ENCODE peak calls at places on chromosomes 13 and 19, in four cellular contexts. O is HL-60, C is A549, W is cardiac fibroblast. K is an unnamed sample.

GRCh38 chr13:99653526-99653925 is 152.3 kb downstream of the TM9SF2 start:
- DNase-seq in O (no peak), C (no peak), W (no peak), K (no peak)

GRCh38 chr19:36265064-36265463 is 50.2 kb downstream of the ZNF146 start:
- DNase-seq in C (no peak), O (no peak), W (no peak), K (no peak)

GRCh38 chr19:7533281-7533819 is 2.2 kb upstream of the PNPLA6 start:
- DNase-seq in W (peak; percentile 77), O (no peak), C (no peak), K (peak; percentile 63)

GRCh38 chr13:65836066-65836465 is 1394.1 kb downstream of the PCDH9 start:
- DNase-seq in W (peak; percentile 22), O (no peak), C (no peak), K (peak; percentile 3)

GRCh38 chr13:103805771-103806170 is 739.6 kb upstream of the SLC10A2 start:
- DNase-seq in W (no peak), O (no peak), C (no peak), K (no peak)

GRCh38 chr19:16825312-16826168 is 3.7 kb upstream of the SIN3B start:
- DNase-seq in C (no peak), O (no peak), W (peak; percentile 73), K (peak; percentile 74)

GRCh38 chr19:37997911-37998344 is 90.9 kb downstream of the SIPA1L3 start:
- DNase-seq in W (peak; percentile 90), C (peak; percentile 72), O (no peak), K (peak; percentile 91)

GRCh38 chr13:70959376-70959775 is 851.1 kb upstream of the KLHL1 start:
- DNase-seq in O (no peak), W (no peak), C (no peak), K (peak; percentile 5)

GRCh38 chr13:49810825-49811526 is 18.5 kb upstream of the KPNA3 start:
- DNase-seq in C (no peak), O (no peak), W (peak; percentile 54), K (peak; percentile 87)

GRCh38 chr13:27487776-27488175 is 37.4 kb upstream of the MTIF3 start:
- DNase-seq in W (no peak), O (no peak), C (no peak), K (no peak)

GRCh38 chr19:52231154-52231565 is 38.2 kb upstream of the ZNF766 start:
- DNase-seq in W (no peak), O (no peak), C (no peak), K (peak; percentile 54)

GRCh38 chr19:31548941-31549340 is 199.7 kb upstream of the TSHZ3 start:
- DNase-seq in W (peak; percentile 61), C (no peak), O (no peak), K (peak; percentile 9)

GRCh38 chr19:51531349-51532315 is at the start of gene SIGLEC6:
- DNase-seq in C (no peak), W (no peak), O (peak; percentile 76), K (no peak)

GRCh38 chr19:5036733-5037681 is 68.1 kb downstream of the KDM4B start:
- DNase-seq in O (no peak), C (no peak), W (peak; percentile 60), K (peak; percentile 69)

GRCh38 chr13:29503041-29503837 is 92.2 kb downstream of the SLC7A1 start:
- DNase-seq in W (no peak), O (no peak), C (no peak), K (peak; percentile 23)

GRCh38 chr19:33513424-33513823 is 8.2 kb downstream of the PEPD start:
- DNase-seq in O (no peak), W (no peak), C (no peak), K (no peak)

GRCh38 chr13:99796175-99796819 is 175.3 kb downstream of the ZIC5 start:
- DNase-seq in W (peak; percentile 30), O (no peak), C (no peak), K (peak; percentile 63)

GRCh38 chr13:80721689-80722088 is 380.8 kb upstream of the SPRY2 start:
- DNase-seq in C (no peak), O (no peak), W (no peak), K (no peak)

GRCh38 chr13:110580800-110581199 is 19.3 kb upstream of the RAB20 start:
- DNase-seq in O (no peak), C (no peak), W (no peak), K (no peak)

GRCh38 chr19:33396701-33397535 is 23.4 kb downstream of the CEBPG start:
- DNase-seq in C (no peak), W (peak; percentile 63), O (no peak), K (no peak)

GRCh38 chr13:90594694-90595093 is 752.8 kb upstream of the MIR17HG start:
- DNase-seq in W (peak; percentile 51), O (no peak), C (no peak), K (peak; percentile 95)

GRCh38 chr13:25922373-25922772 is 129.4 kb downstream of the SHISA2 start:
- DNase-seq in O (peak; percentile 69), C (no peak), W (no peak), K (no peak)

GRCh38 chr13:68176486-68176885 is 946.4 kb upstream of the PCDH9 start:
- DNase-seq in W (peak; percentile 68), O (no peak), C (no peak), K (peak; percentile 48)

GRCh38 chr19:8578642-8579265 is 1.5 kb upstream of the MYO1F start:
- DNase-seq in O (no peak), C (peak; percentile 66), W (peak; percentile 69), K (peak; percentile 27)

GRCh38 chr19:55606471-55606787 is 982 bp downstream of the ZNF865 start:
- DNase-seq in C (no peak), W (no peak), O (no peak), K (no peak)
- H3K4me3 ChIP-seq in C (peak overlapping the region; percentile 82), W (peak overlapping the region; percentile 97), O (peak overlapping the region; percentile 88), K (peak overlapping the region; percentile 79)

GRCh38 chr19:49348305-49349188 is 13.3 kb downstream of the CD37 start:
- DNase-seq in C (no peak), O (no peak), W (no peak), K (no peak)
- H3K4me3 ChIP-seq in C (no peak overlapping the region), O (no peak overlapping the region), W (no peak overlapping the region), K (no peak overlapping the region)

GRCh38 chr19:6516659-6517291 is 14.1 kb upstream of the TNFSF9 start:
- DNase-seq in C (peak; percentile 84), W (peak; percentile 87), O (no peak), K (peak; percentile 86)
- H3K4me3 ChIP-seq in C (peak overlapping the region; percentile 58), W (peak overlapping the region; percentile 58), O (peak overlapping the region; percentile 68), K (peak overlapping the region; percentile 67)

DNA sequence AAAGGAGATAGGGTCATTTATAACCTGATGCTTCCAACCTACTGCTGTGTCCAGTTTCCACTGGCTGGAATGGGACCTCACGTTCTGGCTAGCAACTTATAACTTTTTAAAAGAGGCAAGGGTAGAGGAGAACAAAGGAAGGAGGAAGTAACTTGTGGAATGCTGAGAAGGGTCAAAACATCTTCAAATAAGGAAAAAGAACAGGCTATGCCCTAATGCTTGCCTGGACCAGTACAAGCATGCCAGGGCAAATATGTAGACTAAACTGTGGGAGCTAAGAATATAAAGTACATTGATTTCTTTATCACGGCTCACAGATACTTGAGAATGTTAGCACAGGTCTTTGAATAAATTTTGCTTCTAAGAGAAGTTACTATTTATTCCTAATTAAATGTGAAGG is 1.5 kb upstream of the ZNF561 start:
- DNase-seq in O (no peak), W (no peak), C (no peak), K (peak; percentile 92)
- H3K4me3 ChIP-seq in O (no peak overlapping the region), W (no peak overlapping the region), C (no peak overlapping the region), K (peak overlapping the region; percentile 99)

GRCh38 chr13:76775031-76775740 is 111.0 kb downstream of the KCTD12 start:
- DNase-seq in W (peak; percentile 42), C (no peak), O (no peak), K (no peak)

GRCh38 chr13:76769238-76769859 is 116.9 kb downstream of the KCTD12 start:
- DNase-seq in W (no peak), C (no peak), O (no peak), K (no peak)

GRCh38 chr13:76778906-76779305 is 107.3 kb downstream of the KCTD12 start:
- DNase-seq in O (no peak), W (peak; percentile 72), C (no peak), K (no peak)

GRCh38 chr13:76773695-76774094 is 112.5 kb downstream of the KCTD12 start:
- DNase-seq in C (no peak), W (no peak), O (no peak), K (no peak)
- H3K4me3 ChIP-seq in C (no peak overlapping the region), W (no peak overlapping the region), O (no peak overlapping the region), K (no peak overlapping the region)